ENCODE peak calls at places on chromosomes 13 and 19, in seven cellular contexts. One of them, this sample, is unnamed.

GRCh38 chr19:22617614-22618325 is 16.4 kb upstream of the ZNF492 start:
- DNase-seq in breast epithelium: no peak
- DNase-seq in right atrium auricular region: no peak
- DNase-seq in brain microvascular endothelial cell: no peak
- DNase-seq in psoas muscle: no peak
- DNase-seq in neural progenitor cell: no peak
- DNase-seq in ovary: peak; percentile 85
- DNase-seq in this sample: peak; percentile 29

GRCh38 chr13:52162279-52163101 is 3.1 kb upstream of the NEK3 start:
- DNase-seq in breast epithelium: no peak
- DNase-seq in right atrium auricular region: no peak
- DNase-seq in brain microvascular endothelial cell: peak; percentile 24
- DNase-seq in psoas muscle: no peak
- DNase-seq in neural progenitor cell: peak; percentile 31
- DNase-seq in ovary: no peak
- DNase-seq in this sample: no peak

GRCh38 chr13:34941835-34942731 is at the start of gene NBEA:
- DNase-seq in breast epithelium: peak; percentile 63
- DNase-seq in right atrium auricular region: peak; percentile 64
- DNase-seq in brain microvascular endothelial cell: peak; percentile 19
- DNase-seq in psoas muscle: peak; percentile 85
- DNase-seq in neural progenitor cell: peak; percentile 94
- DNase-seq in ovary: peak; percentile 89
- DNase-seq in this sample: peak; percentile 77

GRCh38 chr19:4415352-4415751 is 12.9 kb downstream of the CHAF1A start:
- DNase-seq in breast epithelium: no peak
- DNase-seq in right atrium auricular region: no peak
- DNase-seq in brain microvascular endothelial cell: no peak
- DNase-seq in psoas muscle: no peak
- DNase-seq in neural progenitor cell: peak; percentile 86
- DNase-seq in ovary: no peak
- DNase-seq in this sample: no peak

GRCh38 chr13:44810067-44810840 is 179.0 kb downstream of the NUFIP1 start:
- DNase-seq in breast epithelium: no peak
- DNase-seq in right atrium auricular region: peak; percentile 78
- DNase-seq in brain microvascular endothelial cell: peak; percentile 44
- DNase-seq in psoas muscle: no peak
- DNase-seq in neural progenitor cell: no peak
- DNase-seq in ovary: peak; percentile 66
- DNase-seq in this sample: no peak

GRCh38 chr13:33845572-33846305 is 27.8 kb downstream of the RFC3 start:
- DNase-seq in breast epithelium: no peak
- DNase-seq in right atrium auricular region: no peak
- DNase-seq in brain microvascular endothelial cell: no peak
- DNase-seq in psoas muscle: no peak
- DNase-seq in neural progenitor cell: no peak
- DNase-seq in ovary: no peak
- DNase-seq in this sample: no peak

GRCh38 chr19:41807176-41807575 is 10.8 kb downstream of the CEACAM3 start:
- DNase-seq in breast epithelium: no peak
- DNase-seq in right atrium auricular region: no peak
- DNase-seq in brain microvascular endothelial cell: no peak
- DNase-seq in psoas muscle: no peak
- DNase-seq in neural progenitor cell: no peak
- DNase-seq in ovary: no peak
- DNase-seq in this sample: no peak

GRCh38 chr13:102846261-102847015 is 606 bp downstream of the ERCC5 start:
- DNase-seq in breast epithelium: no peak
- DNase-seq in right atrium auricular region: no peak
- DNase-seq in brain microvascular endothelial cell: peak; percentile 39
- DNase-seq in psoas muscle: peak; percentile 55
- DNase-seq in neural progenitor cell: peak; percentile 33
- DNase-seq in ovary: peak; percentile 37
- DNase-seq in this sample: peak; percentile 25

GRCh38 chr13:37109080-37109678 is 3.7 kb upstream of the CSNK1A1L start:
- DNase-seq in breast epithelium: no peak
- DNase-seq in right atrium auricular region: no peak
- DNase-seq in brain microvascular endothelial cell: peak; percentile 68
- DNase-seq in psoas muscle: no peak
- DNase-seq in neural progenitor cell: peak; percentile 30
- DNase-seq in ovary: no peak
- DNase-seq in this sample: no peak

GRCh38 chr13:73598021-73598712 is 536.0 kb downstream of the KLF12 start:
- DNase-seq in breast epithelium: no peak
- DNase-seq in right atrium auricular region: no peak
- DNase-seq in brain microvascular endothelial cell: peak; percentile 65
- DNase-seq in psoas muscle: no peak
- DNase-seq in neural progenitor cell: no peak
- DNase-seq in ovary: no peak
- DNase-seq in this sample: no peak

GRCh38 chr13:51723529-51723928 is 80.4 kb downstream of the DHRS12 start:
- DNase-seq in breast epithelium: no peak
- DNase-seq in right atrium auricular region: no peak
- DNase-seq in brain microvascular endothelial cell: no peak
- DNase-seq in psoas muscle: no peak
- DNase-seq in neural progenitor cell: no peak
- DNase-seq in ovary: no peak
- DNase-seq in this sample: no peak

GRCh38 chr13:67935655-67936054 is 705.5 kb upstream of the PCDH9 start:
- DNase-seq in breast epithelium: no peak
- DNase-seq in right atrium auricular region: no peak
- DNase-seq in brain microvascular endothelial cell: no peak
- DNase-seq in psoas muscle: no peak
- DNase-seq in neural progenitor cell: no peak
- DNase-seq in ovary: no peak
- DNase-seq in this sample: no peak

GRCh38 chr19:47266401-47266885 is 8.2 kb upstream of the INAFM1 start:
- DNase-seq in breast epithelium: no peak
- DNase-seq in right atrium auricular region: no peak
- DNase-seq in brain microvascular endothelial cell: no peak
- DNase-seq in psoas muscle: no peak
- DNase-seq in neural progenitor cell: no peak
- DNase-seq in ovary: no peak
- DNase-seq in this sample: no peak

GRCh38 chr19:53977991-53978731 is 13.3 kb upstream of the CACNG6 start:
- DNase-seq in breast epithelium: no peak
- DNase-seq in right atrium auricular region: peak; percentile 60
- DNase-seq in brain microvascular endothelial cell: peak; percentile 91
- DNase-seq in psoas muscle: peak; percentile 81
- DNase-seq in neural progenitor cell: peak; percentile 99
- DNase-seq in ovary: no peak
- DNase-seq in this sample: peak; percentile 50

GRCh38 chr13:99975626-99976025 is 4.1 kb upstream of the ZIC5 start:
- DNase-seq in breast epithelium: no peak
- DNase-seq in right atrium auricular region: peak; percentile 26
- DNase-seq in brain microvascular endothelial cell: no peak
- DNase-seq in psoas muscle: no peak
- DNase-seq in neural progenitor cell: peak; percentile 20
- DNase-seq in ovary: no peak
- DNase-seq in this sample: no peak

GRCh38 chr13:21673592-21674270 is 2.9 kb downstream of the FGF9 start:
- DNase-seq in breast epithelium: no peak
- DNase-seq in right atrium auricular region: no peak
- DNase-seq in brain microvascular endothelial cell: no peak
- DNase-seq in psoas muscle: peak; percentile 65
- DNase-seq in neural progenitor cell: peak; percentile 87
- DNase-seq in ovary: no peak
- DNase-seq in this sample: peak; percentile 46

GRCh38 chr19:8004723-8005513 is 523 bp downstream of the ELAVL1 start:
- DNase-seq in breast epithelium: no peak
- DNase-seq in right atrium auricular region: no peak
- DNase-seq in brain microvascular endothelial cell: no peak
- DNase-seq in psoas muscle: no peak
- DNase-seq in neural progenitor cell: no peak
- DNase-seq in ovary: no peak
- DNase-seq in this sample: no peak

GRCh38 chr19:869245-870177 is 10.0 kb downstream of the CFD start:
- DNase-seq in breast epithelium: no peak
- DNase-seq in right atrium auricular region: peak; percentile 87
- DNase-seq in brain microvascular endothelial cell: peak; percentile 88
- DNase-seq in psoas muscle: peak; percentile 84
- DNase-seq in neural progenitor cell: no peak
- DNase-seq in ovary: peak; percentile 86
- DNase-seq in this sample: peak; percentile 66

GRCh38 chr19:44647144-44647543 is 3.4 kb downstream of the PVR start:
- DNase-seq in breast epithelium: no peak
- DNase-seq in right atrium auricular region: no peak
- DNase-seq in brain microvascular endothelial cell: no peak
- DNase-seq in psoas muscle: no peak
- DNase-seq in neural progenitor cell: no peak
- DNase-seq in ovary: no peak
- DNase-seq in this sample: no peak

GRCh38 chr13:106690779-106691178 is 122.8 kb upstream of the ARGLU1 start:
- DNase-seq in breast epithelium: no peak
- DNase-seq in right atrium auricular region: no peak
- DNase-seq in brain microvascular endothelial cell: no peak
- DNase-seq in psoas muscle: no peak
- DNase-seq in neural progenitor cell: no peak
- DNase-seq in ovary: no peak
- DNase-seq in this sample: no peak

GRCh38 chr13:93951153-93951552 is 528.3 kb downstream of the DCT start:
- DNase-seq in breast epithelium: no peak
- DNase-seq in right atrium auricular region: no peak
- DNase-seq in brain microvascular endothelial cell: no peak
- DNase-seq in psoas muscle: no peak
- DNase-seq in neural progenitor cell: no peak
- DNase-seq in ovary: no peak
- DNase-seq in this sample: no peak

GRCh38 chr13:97432917-97433726 is 847 bp upstream of the RAP2A start:
- DNase-seq in breast epithelium: peak; percentile 100
- DNase-seq in right atrium auricular region: peak; percentile 100
- DNase-seq in brain microvascular endothelial cell: peak; percentile 100
- DNase-seq in psoas muscle: peak; percentile 99
- DNase-seq in neural progenitor cell: peak; percentile 99
- DNase-seq in ovary: peak; percentile 97
- DNase-seq in this sample: peak; percentile 98
- TF ChIP-seq CTCF in breast epithelium: no peak
- TF ChIP-seq CTCF in right atrium auricular region: no peak
- TF ChIP-seq CTCF in brain microvascular endothelial cell: no peak
- TF ChIP-seq CTCF in psoas muscle: no peak
- TF ChIP-seq CTCF in neural progenitor cell: no peak
- TF ChIP-seq CTCF in ovary: no peak
- TF ChIP-seq CTCF in this sample: no peak

GRCh38 chr13:46145950-46146349 is 36.0 kb downstream of the LCP1 start:
- DNase-seq in breast epithelium: no peak
- DNase-seq in right atrium auricular region: no peak
- DNase-seq in brain microvascular endothelial cell: no peak
- DNase-seq in psoas muscle: no peak
- DNase-seq in neural progenitor cell: no peak
- DNase-seq in ovary: no peak
- DNase-seq in this sample: no peak
- H3K36me3 ChIP-seq in breast epithelium: no peaks in the 10 kb centered on the region
- H3K36me3 ChIP-seq in right atrium auricular region: no peaks in the 10 kb centered on the region
- H3K36me3 ChIP-seq in brain microvascular endothelial cell: no peaks in the 10 kb centered on the region
- H3K36me3 ChIP-seq in psoas muscle: no peaks in the 10 kb centered on the region
- H3K36me3 ChIP-seq in neural progenitor cell: no peaks in the 10 kb centered on the region
- H3K36me3 ChIP-seq in ovary: no peaks in the 10 kb centered on the region
- H3K36me3 ChIP-seq in this sample: no peaks in the 10 kb centered on the region

GRCh38 chr13:110910013-110910890 is 4.6 kb downstream of the ANKRD10 start:
- DNase-seq in breast epithelium: no peak
- DNase-seq in right atrium auricular region: no peak
- DNase-seq in brain microvascular endothelial cell: no peak
- DNase-seq in psoas muscle: no peak
- DNase-seq in neural progenitor cell: no peak
- DNase-seq in ovary: no peak
- DNase-seq in this sample: no peak

GRCh38 chr13:110913322-110913721 is 1.5 kb downstream of the ANKRD10 start:
- DNase-seq in breast epithelium: no peak
- DNase-seq in right atrium auricular region: no peak
- DNase-seq in brain microvascular endothelial cell: no peak
- DNase-seq in psoas muscle: no peak
- DNase-seq in neural progenitor cell: peak; percentile 18
- DNase-seq in ovary: no peak
- DNase-seq in this sample: no peak

GRCh38 chr13:110912651-110913051 is 2.2 kb downstream of the ANKRD10 start:
- DNase-seq in breast epithelium: no peak
- DNase-seq in right atrium auricular region: no peak
- DNase-seq in brain microvascular endothelial cell: peak; percentile 38
- DNase-seq in psoas muscle: peak; percentile 62
- DNase-seq in neural progenitor cell: peak; percentile 43
- DNase-seq in ovary: no peak
- DNase-seq in this sample: no peak

GRCh38 chr13:110913911-110914292 is 967 bp downstream of the ANKRD10 start:
- DNase-seq in breast epithelium: peak; percentile 36
- DNase-seq in right atrium auricular region: peak; percentile 70
- DNase-seq in brain microvascular endothelial cell: no peak
- DNase-seq in psoas muscle: no peak
- DNase-seq in neural progenitor cell: no peak
- DNase-seq in ovary: no peak
- DNase-seq in this sample: no peak

DNA sequence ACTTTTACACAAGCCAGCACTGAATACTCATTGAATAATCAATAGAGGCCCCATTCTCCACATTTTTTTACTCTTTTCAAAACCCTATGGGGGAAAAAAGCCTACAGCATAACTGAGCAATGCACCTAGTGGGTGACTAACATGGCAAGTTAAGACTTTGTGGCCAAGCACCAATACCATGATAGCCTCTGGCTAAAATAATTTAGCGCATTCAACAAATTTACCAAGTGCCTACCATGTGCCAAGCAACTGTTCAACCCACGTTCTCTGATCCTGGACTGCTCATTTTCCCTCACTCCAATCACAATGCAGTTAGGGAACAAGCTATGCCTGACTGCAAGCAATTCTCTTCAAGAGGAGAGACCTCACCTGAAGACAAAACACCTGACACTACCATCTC is 3.0 kb downstream of the ANKRD10 start:
- DNase-seq in breast epithelium: no peak
- DNase-seq in right atrium auricular region: no peak
- DNase-seq in brain microvascular endothelial cell: no peak
- DNase-seq in psoas muscle: no peak
- DNase-seq in neural progenitor cell: no peak
- DNase-seq in ovary: no peak
- DNase-seq in this sample: no peak
- H3K27ac ChIP-seq in breast epithelium: no peak overlapping the region
- H3K27ac ChIP-seq in right atrium auricular region: no peak overlapping the region
- H3K27ac ChIP-seq in brain microvascular endothelial cell: no peak overlapping the region
- H3K27ac ChIP-seq in psoas muscle: peak overlapping the region; percentile 99
- H3K27ac ChIP-seq in neural progenitor cell: no peak overlapping the region
- H3K27ac ChIP-seq in ovary: no peak overlapping the region
- H3K27ac ChIP-seq in this sample: peak overlapping the region; percentile 100

DNA sequence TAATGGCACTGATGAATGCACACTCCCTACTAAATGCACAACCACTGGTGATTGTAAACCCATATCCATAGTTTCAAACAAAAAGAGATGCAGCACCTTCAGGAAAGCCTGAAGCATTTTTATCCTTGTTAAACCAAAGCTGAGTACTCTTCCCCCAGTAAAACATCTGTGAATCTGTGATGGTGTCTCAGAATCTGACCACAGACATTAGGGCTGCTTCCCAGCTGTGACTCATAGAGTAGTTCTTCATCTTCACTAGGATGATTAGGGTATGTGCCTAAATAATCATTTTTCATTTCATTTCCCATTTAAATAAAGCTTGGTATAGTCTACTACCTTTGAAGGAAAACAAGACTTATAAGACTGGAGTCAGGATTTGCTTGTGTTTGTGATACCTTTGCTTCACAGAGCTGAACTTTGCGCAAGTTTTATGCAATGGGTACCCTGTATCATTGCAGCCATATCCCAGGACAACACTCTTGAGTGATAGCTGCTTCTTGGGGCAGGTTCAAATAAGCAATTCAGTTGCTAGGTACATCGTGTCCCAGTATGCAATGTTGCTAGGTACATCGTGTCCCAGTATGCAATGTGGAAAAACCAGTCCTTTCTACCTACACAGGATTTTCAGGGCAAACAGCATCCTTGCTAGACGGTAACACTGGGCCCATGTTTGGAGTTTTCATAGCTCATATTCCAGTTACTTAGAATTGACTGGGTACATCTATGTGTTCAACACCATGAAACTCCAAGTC is 277.1 kb downstream of the IRS2 start:
- DNase-seq in breast epithelium: no peak
- DNase-seq in right atrium auricular region: no peak
- DNase-seq in brain microvascular endothelial cell: peak; percentile 63
- DNase-seq in psoas muscle: no peak
- DNase-seq in neural progenitor cell: no peak
- DNase-seq in ovary: no peak
- DNase-seq in this sample: no peak
- TF ChIP-seq CTCF in breast epithelium: no peak
- TF ChIP-seq CTCF in right atrium auricular region: no peak
- TF ChIP-seq CTCF in brain microvascular endothelial cell: no peak
- TF ChIP-seq CTCF in psoas muscle: no peak
- TF ChIP-seq CTCF in neural progenitor cell: no peak
- TF ChIP-seq CTCF in ovary: no peak
- TF ChIP-seq CTCF in this sample: no peak